ENCODE peak calls at places on chromosome 13, in ten cellular contexts. One of them, this sample, is unnamed.

GRCh38 chr13:77919351-77920294 is 992 bp upstream of the EDNRB start:
- DNase-seq in endothelial cell of umbilical vein: peak; percentile 51
- DNase-seq in lung: peak; percentile 39
- DNase-seq in heart left ventricle: peak; percentile 70
- DNase-seq in PC-3: no peak
- DNase-seq in heart right ventricle: peak; percentile 51
- DNase-seq in GM23338: peak; percentile 69
- DNase-seq in esophagus muscularis mucosa: no peak
- DNase-seq in psoas muscle: peak; percentile 41
- DNase-seq in thyroid gland: peak; percentile 23
- DNase-seq in this sample: no peak

GRCh38 chr13:23621316-23621645 is 51.1 kb downstream of the TNFRSF19 start:
- DNase-seq in thyroid gland: no peak
- DNase-seq in endothelial cell of umbilical vein: no peak
- DNase-seq in PC-3: peak; percentile 79
- DNase-seq in heart right ventricle: no peak
- DNase-seq in psoas muscle: no peak
- DNase-seq in GM23338: no peak
- DNase-seq in esophagus muscularis mucosa: no peak
- DNase-seq in lung: no peak
- DNase-seq in heart left ventricle: no peak
- DNase-seq in this sample: peak; percentile 57

GRCh38 chr13:94073006-94073744 is 406.3 kb downstream of the DCT start:
- DNase-seq in heart left ventricle: no peak
- DNase-seq in PC-3: peak; percentile 43
- DNase-seq in heart right ventricle: no peak
- DNase-seq in psoas muscle: no peak
- DNase-seq in esophagus muscularis mucosa: no peak
- DNase-seq in thyroid gland: no peak
- DNase-seq in endothelial cell of umbilical vein: no peak
- DNase-seq in GM23338: peak; percentile 14
- DNase-seq in lung: no peak
- DNase-seq in this sample: peak; percentile 57

GRCh38 chr13:43133792-43134191 is 110.4 kb downstream of the DNAJC15 start:
- DNase-seq in heart left ventricle: no peak
- DNase-seq in endothelial cell of umbilical vein: no peak
- DNase-seq in psoas muscle: no peak
- DNase-seq in lung: no peak
- DNase-seq in heart right ventricle: no peak
- DNase-seq in PC-3: no peak
- DNase-seq in thyroid gland: no peak
- DNase-seq in GM23338: peak; percentile 24
- DNase-seq in esophagus muscularis mucosa: no peak
- DNase-seq in this sample: no peak

GRCh38 chr13:93861818-93862217 is 617.7 kb downstream of the DCT start:
- DNase-seq in lung: no peak
- DNase-seq in endothelial cell of umbilical vein: no peak
- DNase-seq in psoas muscle: no peak
- DNase-seq in PC-3: no peak
- DNase-seq in heart left ventricle: peak; percentile 35
- DNase-seq in esophagus muscularis mucosa: no peak
- DNase-seq in heart right ventricle: no peak
- DNase-seq in thyroid gland: no peak
- DNase-seq in GM23338: no peak
- DNase-seq in this sample: no peak

GRCh38 chr13:98937911-98938381 is 39.9 kb downstream of the DOCK9 start:
- DNase-seq in thyroid gland: no peak
- DNase-seq in lung: no peak
- DNase-seq in GM23338: peak; percentile 95
- DNase-seq in psoas muscle: no peak
- DNase-seq in PC-3: no peak
- DNase-seq in endothelial cell of umbilical vein: no peak
- DNase-seq in heart right ventricle: no peak
- DNase-seq in heart left ventricle: no peak
- DNase-seq in esophagus muscularis mucosa: peak; percentile 74
- DNase-seq in this sample: no peak

GRCh38 chr13:50421457-50422130 is 406.4 kb downstream of the KCNRG start:
- DNase-seq in endothelial cell of umbilical vein: peak; percentile 91
- DNase-seq in GM23338: no peak
- DNase-seq in psoas muscle: no peak
- DNase-seq in esophagus muscularis mucosa: no peak
- DNase-seq in heart left ventricle: no peak
- DNase-seq in lung: no peak
- DNase-seq in heart right ventricle: no peak
- DNase-seq in PC-3: peak; percentile 69
- DNase-seq in thyroid gland: no peak
- DNase-seq in this sample: no peak

GRCh38 chr13:62014299-62014698 is 598.6 kb upstream of the PCDH20 start:
- DNase-seq in thyroid gland: no peak
- DNase-seq in GM23338: peak; percentile 38
- DNase-seq in esophagus muscularis mucosa: no peak
- DNase-seq in heart right ventricle: no peak
- DNase-seq in psoas muscle: no peak
- DNase-seq in PC-3: peak; percentile 54
- DNase-seq in heart left ventricle: no peak
- DNase-seq in endothelial cell of umbilical vein: peak; percentile 11
- DNase-seq in lung: no peak
- DNase-seq in this sample: no peak

GRCh38 chr13:22114630-22115311 is 443.9 kb downstream of the FGF9 start:
- DNase-seq in PC-3: no peak
- DNase-seq in heart right ventricle: no peak
- DNase-seq in heart left ventricle: no peak
- DNase-seq in esophagus muscularis mucosa: no peak
- DNase-seq in thyroid gland: no peak
- DNase-seq in lung: no peak
- DNase-seq in GM23338: no peak
- DNase-seq in endothelial cell of umbilical vein: no peak
- DNase-seq in psoas muscle: no peak
- DNase-seq in this sample: peak; percentile 20

GRCh38 chr13:50080856-50081105 is 65.5 kb downstream of the KCNRG start:
- DNase-seq in esophagus muscularis mucosa: no peak
- DNase-seq in endothelial cell of umbilical vein: peak; percentile 59
- DNase-seq in psoas muscle: no peak
- DNase-seq in GM23338: no peak
- DNase-seq in heart right ventricle: no peak
- DNase-seq in heart left ventricle: no peak
- DNase-seq in PC-3: no peak
- DNase-seq in lung: no peak
- DNase-seq in thyroid gland: no peak
- DNase-seq in this sample: no peak

GRCh38 chr13:44506719-44507118 is 69.4 kb downstream of the TSC22D1 start:
- DNase-seq in heart right ventricle: no peak
- DNase-seq in esophagus muscularis mucosa: no peak
- DNase-seq in lung: no peak
- DNase-seq in endothelial cell of umbilical vein: no peak
- DNase-seq in heart left ventricle: no peak
- DNase-seq in PC-3: no peak
- DNase-seq in psoas muscle: no peak
- DNase-seq in thyroid gland: no peak
- DNase-seq in GM23338: no peak
- DNase-seq in this sample: no peak
- H3K4me3 ChIP-seq in heart right ventricle: no peak overlapping the region
- H3K4me3 ChIP-seq in esophagus muscularis mucosa: no peak overlapping the region
- H3K4me3 ChIP-seq in lung: no peak overlapping the region
- H3K4me3 ChIP-seq in endothelial cell of umbilical vein: no peak overlapping the region
- H3K4me3 ChIP-seq in heart left ventricle: no peak overlapping the region
- H3K4me3 ChIP-seq in PC-3: no peak overlapping the region
- H3K4me3 ChIP-seq in psoas muscle: no peak overlapping the region
- H3K4me3 ChIP-seq in thyroid gland: no peak overlapping the region
- H3K4me3 ChIP-seq in GM23338: no peak overlapping the region
- H3K4me3 ChIP-seq in this sample: no peak overlapping the region

GRCh38 chr13:35990196-35990595 is 141.0 kb downstream of the DCLK1 start:
- DNase-seq in GM23338: peak; percentile 71
- DNase-seq in lung: no peak
- DNase-seq in heart right ventricle: no peak
- DNase-seq in endothelial cell of umbilical vein: no peak
- DNase-seq in esophagus muscularis mucosa: no peak
- DNase-seq in PC-3: no peak
- DNase-seq in thyroid gland: no peak
- DNase-seq in psoas muscle: no peak
- DNase-seq in heart left ventricle: no peak
- DNase-seq in this sample: no peak
- TF ChIP-seq CTCF in GM23338: peak; percentile 76
- TF ChIP-seq CTCF in lung: no peak
- TF ChIP-seq CTCF in heart right ventricle: no peak
- TF ChIP-seq CTCF in endothelial cell of umbilical vein: no peak
- TF ChIP-seq CTCF in esophagus muscularis mucosa: no peak
- TF ChIP-seq CTCF in PC-3: peak; percentile 28
- TF ChIP-seq CTCF in thyroid gland: no peak
- TF ChIP-seq CTCF in psoas muscle: no peak
- TF ChIP-seq CTCF in heart left ventricle: no peak
- TF ChIP-seq CTCF in this sample: no peak

GRCh38 chr13:24892844-24893243 is 128.9 kb downstream of the RNF17 start:
- DNase-seq in psoas muscle: no peak
- DNase-seq in endothelial cell of umbilical vein: no peak
- DNase-seq in thyroid gland: no peak
- DNase-seq in heart left ventricle: no peak
- DNase-seq in esophagus muscularis mucosa: peak; percentile 14
- DNase-seq in PC-3: no peak
- DNase-seq in heart right ventricle: no peak
- DNase-seq in lung: no peak
- DNase-seq in GM23338: no peak
- DNase-seq in this sample: no peak

GRCh38 chr13:24890256-24890655 is 126.3 kb downstream of the RNF17 start:
- DNase-seq in thyroid gland: no peak
- DNase-seq in GM23338: no peak
- DNase-seq in heart left ventricle: no peak
- DNase-seq in heart right ventricle: no peak
- DNase-seq in psoas muscle: no peak
- DNase-seq in esophagus muscularis mucosa: peak; percentile 62
- DNase-seq in lung: no peak
- DNase-seq in endothelial cell of umbilical vein: no peak
- DNase-seq in PC-3: no peak
- DNase-seq in this sample: no peak

GRCh38 chr13:24887759-24888158 is 123.8 kb downstream of the RNF17 start:
- DNase-seq in psoas muscle: no peak
- DNase-seq in heart left ventricle: no peak
- DNase-seq in lung: no peak
- DNase-seq in thyroid gland: no peak
- DNase-seq in esophagus muscularis mucosa: peak; percentile 47
- DNase-seq in heart right ventricle: no peak
- DNase-seq in PC-3: no peak
- DNase-seq in GM23338: no peak
- DNase-seq in endothelial cell of umbilical vein: no peak
- DNase-seq in this sample: no peak

GRCh38 chr13:24891476-24892108 is 127.6 kb downstream of the RNF17 start:
- DNase-seq in endothelial cell of umbilical vein: no peak
- DNase-seq in psoas muscle: no peak
- DNase-seq in GM23338: no peak
- DNase-seq in heart left ventricle: no peak
- DNase-seq in esophagus muscularis mucosa: peak; percentile 39
- DNase-seq in heart right ventricle: no peak
- DNase-seq in thyroid gland: no peak
- DNase-seq in lung: no peak
- DNase-seq in PC-3: no peak
- DNase-seq in this sample: no peak

GRCh38 chr13:24888291-24888931 is 124.4 kb downstream of the RNF17 start:
- DNase-seq in heart right ventricle: no peak
- DNase-seq in endothelial cell of umbilical vein: no peak
- DNase-seq in GM23338: peak; percentile 29
- DNase-seq in psoas muscle: no peak
- DNase-seq in esophagus muscularis mucosa: peak; percentile 66
- DNase-seq in thyroid gland: no peak
- DNase-seq in PC-3: no peak
- DNase-seq in lung: no peak
- DNase-seq in heart left ventricle: no peak
- DNase-seq in this sample: no peak
- H3K36me3 ChIP-seq in heart right ventricle: no peaks in the 10 kb centered on the region
- H3K36me3 ChIP-seq in endothelial cell of umbilical vein: peaks cover 8% of the 10 kb centered on the region
- H3K36me3 ChIP-seq in GM23338: peaks cover 10% of the 10 kb centered on the region
- H3K36me3 ChIP-seq in psoas muscle: peaks cover 2% of the 10 kb centered on the region
- H3K36me3 ChIP-seq in esophagus muscularis mucosa: peaks cover 31% of the 10 kb centered on the region
- H3K36me3 ChIP-seq in thyroid gland: peaks cover 4% of the 10 kb centered on the region
- H3K36me3 ChIP-seq in PC-3: peaks cover 19% of the 10 kb centered on the region
- H3K36me3 ChIP-seq in lung: peaks cover 4% of the 10 kb centered on the region
- H3K36me3 ChIP-seq in heart left ventricle: peaks cover 14% of the 10 kb centered on the region
- H3K36me3 ChIP-seq in this sample: peaks cover 6% of the 10 kb centered on the region

GRCh38 chr13:99971576-99972189 is at the start of gene ZIC5:
- DNase-seq in thyroid gland: no peak
- DNase-seq in GM23338: peak; percentile 93
- DNase-seq in endothelial cell of umbilical vein: no peak
- DNase-seq in heart left ventricle: no peak
- DNase-seq in PC-3: no peak
- DNase-seq in heart right ventricle: no peak
- DNase-seq in psoas muscle: no peak
- DNase-seq in lung: no peak
- DNase-seq in esophagus muscularis mucosa: no peak
- DNase-seq in this sample: no peak

GRCh38 chr13:99969368-99969933 is 2.1 kb downstream of the ZIC5 start:
- DNase-seq in PC-3: no peak
- DNase-seq in GM23338: no peak
- DNase-seq in endothelial cell of umbilical vein: no peak
- DNase-seq in esophagus muscularis mucosa: no peak
- DNase-seq in heart right ventricle: no peak
- DNase-seq in heart left ventricle: no peak
- DNase-seq in thyroid gland: no peak
- DNase-seq in lung: no peak
- DNase-seq in psoas muscle: no peak
- DNase-seq in this sample: no peak

GRCh38 chr13:99970761-99971575 is 599 bp downstream of the ZIC5 start:
- DNase-seq in psoas muscle: no peak
- DNase-seq in PC-3: no peak
- DNase-seq in thyroid gland: no peak
- DNase-seq in heart right ventricle: no peak
- DNase-seq in esophagus muscularis mucosa: no peak
- DNase-seq in GM23338: peak; percentile 69
- DNase-seq in lung: no peak
- DNase-seq in endothelial cell of umbilical vein: no peak
- DNase-seq in heart left ventricle: no peak
- DNase-seq in this sample: no peak

GRCh38 chr13:99968521-99969367 is 2.8 kb downstream of the ZIC5 start:
- DNase-seq in thyroid gland: no peak
- DNase-seq in psoas muscle: no peak
- DNase-seq in endothelial cell of umbilical vein: no peak
- DNase-seq in esophagus muscularis mucosa: no peak
- DNase-seq in heart right ventricle: no peak
- DNase-seq in heart left ventricle: no peak
- DNase-seq in GM23338: peak; percentile 68
- DNase-seq in lung: no peak
- DNase-seq in PC-3: no peak
- DNase-seq in this sample: no peak

GRCh38 chr13:99969934-99970760 is 1.4 kb downstream of the ZIC5 start:
- DNase-seq in PC-3: no peak
- DNase-seq in heart right ventricle: no peak
- DNase-seq in esophagus muscularis mucosa: no peak
- DNase-seq in GM23338: peak; percentile 84
- DNase-seq in heart left ventricle: no peak
- DNase-seq in thyroid gland: no peak
- DNase-seq in endothelial cell of umbilical vein: no peak
- DNase-seq in psoas muscle: no peak
- DNase-seq in lung: no peak
- DNase-seq in this sample: no peak
- H3K4me3 ChIP-seq in PC-3: peak overlapping the region; percentile 47
- H3K4me3 ChIP-seq in heart right ventricle: peak overlapping the region; percentile 38
- H3K4me3 ChIP-seq in esophagus muscularis mucosa: peak overlapping the region; percentile 54
- H3K4me3 ChIP-seq in GM23338: peak overlapping the region; percentile 91
- H3K4me3 ChIP-seq in heart left ventricle: peak overlapping the region; percentile 38
- H3K4me3 ChIP-seq in thyroid gland: no peak overlapping the region
- H3K4me3 ChIP-seq in endothelial cell of umbilical vein: no peak overlapping the region
- H3K4me3 ChIP-seq in psoas muscle: peak overlapping the region; percentile 54
- H3K4me3 ChIP-seq in lung: no peak overlapping the region
- H3K4me3 ChIP-seq in this sample: no peak overlapping the region

GRCh38 chr13:41649659-41650058 is 192.3 kb downstream of the RGCC start:
- DNase-seq in GM23338: peak; percentile 64
- DNase-seq in heart left ventricle: no peak
- DNase-seq in esophagus muscularis mucosa: no peak
- DNase-seq in thyroid gland: no peak
- DNase-seq in heart right ventricle: no peak
- DNase-seq in lung: no peak
- DNase-seq in endothelial cell of umbilical vein: peak; percentile 52
- DNase-seq in PC-3: peak; percentile 43
- DNase-seq in psoas muscle: no peak
- DNase-seq in this sample: no peak
- TF ChIP-seq CTCF in GM23338: peak; percentile 46
- TF ChIP-seq CTCF in heart left ventricle: peak; percentile 31
- TF ChIP-seq CTCF in esophagus muscularis mucosa: peak; percentile 21
- TF ChIP-seq CTCF in thyroid gland: no peak
- TF ChIP-seq CTCF in heart right ventricle: peak; percentile 46
- TF ChIP-seq CTCF in lung: no peak
- TF ChIP-seq CTCF in endothelial cell of umbilical vein: peak; percentile 47
- TF ChIP-seq CTCF in PC-3: peak; percentile 47
- TF ChIP-seq CTCF in psoas muscle: peak; percentile 18
- TF ChIP-seq CTCF in this sample: peak; percentile 40

This sample was measured in BJ.